ENCODE peak calls at places on chromosome 2, in six cellular contexts. L is ovary, V is GM23338, M is testis, C is DND-41, Q is fibroblast of mammary gland. F is an unnamed sample.

GRCh38 chr2:25362564-25363145 is 20.9 kb upstream of the DNMT3A start:
- DNase-seq in L (peak; percentile 41), V (peak; percentile 44), M (no peak), C (no peak), Q (no peak), F (peak; percentile 82)

GRCh38 chr2:53913721-53914120 is 54.0 kb upstream of the GPR75 start:
- DNase-seq in C (no peak), V (no peak), M (no peak), Q (peak; percentile 68), L (no peak), F (peak; percentile 74)

GRCh38 chr2:196088209-196088608 is 19.6 kb upstream of the DNAH7 start:
- DNase-seq in C (no peak), Q (peak; percentile 59), V (no peak), M (no peak), L (no peak), F (no peak)

GRCh38 chr2:102473020-102473419 is at the start of gene SLC9A4:
- DNase-seq in M (peak; percentile 74), Q (peak; percentile 51), C (peak; percentile 48), V (peak; percentile 81), L (no peak), F (peak; percentile 80)

GRCh38 chr2:23359631-23360567 is 25.1 kb upstream of the KLHL29 start:
- DNase-seq in Q (no peak), M (no peak), L (no peak), C (no peak), V (no peak), F (no peak)

GRCh38 chr2:111662771-111663470 is 221.1 kb downstream of the ANAPC1 start:
- DNase-seq in Q (peak; percentile 43), C (peak; percentile 3), V (no peak), M (no peak), L (no peak), F (peak; percentile 52)

GRCh38 chr2:109171444-109172334 is 42.7 kb downstream of the SH3RF3 start:
- DNase-seq in Q (peak; percentile 94), M (peak; percentile 54), V (no peak), C (no peak), L (peak; percentile 71), F (no peak)

GRCh38 chr2:182148344-182148743 is 162.7 kb downstream of the PPP1R1C start:
- DNase-seq in Q (no peak), C (no peak), V (no peak), M (no peak), L (no peak), F (no peak)

GRCh38 chr2:195805283-195805976 is 148.4 kb downstream of the SLC39A10 start:
- DNase-seq in M (no peak), Q (no peak), L (no peak), C (no peak), V (peak; percentile 54), F (no peak)

GRCh38 chr2:28587526-28588230 is 91.8 kb downstream of the PLB1 start:
- DNase-seq in M (no peak), C (peak; percentile 71), V (no peak), Q (no peak), L (no peak), F (no peak)

GRCh38 chr2:223548194-223548593 is 54.0 kb downstream of the SCG2 start:
- DNase-seq in M (no peak), L (no peak), C (no peak), Q (no peak), V (no peak), F (no peak)

GRCh38 chr2:111905990-111906735 is 7.8 kb downstream of the MERTK start:
- DNase-seq in V (no peak), M (peak; percentile 46), L (no peak), C (no peak), Q (no peak), F (no peak)

GRCh38 chr2:212421571-212422334 is 116.8 kb downstream of the ERBB4 start:
- DNase-seq in Q (peak; percentile 76), M (no peak), V (no peak), L (no peak), C (no peak), F (no peak)

GRCh38 chr2:27489118-27489497 is 435 bp downstream of the IFT172 start:
- DNase-seq in L (peak; percentile 38), V (peak; percentile 20), C (no peak), Q (peak; percentile 35), M (peak; percentile 25), F (peak; percentile 23)

GRCh38 chr2:96305979-96306308 is 598 bp upstream of the SNRNP200 start:
- DNase-seq in Q (no peak), C (no peak), L (no peak), V (peak; percentile 4), M (no peak), F (peak; percentile 16)

GRCh38 chr2:17747684-17748452 is 5.7 kb downstream of the SMC6 start:
- DNase-seq in L (no peak), M (no peak), C (no peak), Q (peak; percentile 53), V (peak; percentile 88), F (no peak)

GRCh38 chr2:154849482-154849881 is 151.0 kb downstream of the KCNJ3 start:
- DNase-seq in M (no peak), V (no peak), L (no peak), C (no peak), Q (no peak), F (no peak)

GRCh38 chr2:240431276-240431662 is 4.2 kb upstream of the GPC1 start:
- DNase-seq in Q (no peak), C (no peak), M (peak; percentile 11), V (no peak), L (no peak), F (no peak)

GRCh38 chr2:208112969-208113368 is 11.4 kb downstream of the CRYGD start:
- DNase-seq in V (peak; percentile 87), Q (no peak), C (no peak), M (no peak), L (no peak), F (no peak)

GRCh38 chr2:86510436-86510933 is 52.8 kb downstream of the CHMP3 start:
- DNase-seq in C (no peak), Q (no peak), L (no peak), V (no peak), M (no peak), F (no peak)

GRCh38 chr2:158539176-158539895 is 82.6 kb downstream of the PKP4 start:
- DNase-seq in V (no peak), C (no peak), Q (peak; percentile 76), M (no peak), L (no peak), F (no peak)

GRCh38 chr2:136008205-136008865 is 22.9 kb upstream of the DARS1 start:
- DNase-seq in C (peak; percentile 37), L (no peak), V (no peak), Q (no peak), M (peak; percentile 38), F (peak; percentile 84)

GRCh38 chr2:231512222-231512621 is 18.0 kb downstream of the NMUR1 start:
- DNase-seq in M (no peak), V (no peak), L (no peak), Q (no peak), C (no peak), F (no peak)

GRCh38 chr2:36973320-36973719 is 7.0 kb upstream of the STRN start:
- DNase-seq in V (no peak), M (no peak), C (no peak), L (no peak), Q (no peak), F (no peak)

GRCh38 chr2:219297766-219298456 is 11.3 kb downstream of the PTPRN start:
- DNase-seq in L (no peak), C (no peak), V (no peak), M (no peak), Q (no peak), F (no peak)

GRCh38 chr2:237773826-237774225 is 24.8 kb upstream of the RBM44 start:
- DNase-seq in M (no peak), Q (no peak), C (no peak), L (no peak), V (no peak), F (no peak)

GRCh38 chr2:237772513-237772912 is 26.1 kb upstream of the RBM44 start:
- DNase-seq in Q (no peak), V (no peak), C (no peak), M (no peak), L (no peak), F (no peak)

GRCh38 chr2:237779521-237779920 is 19.1 kb upstream of the RBM44 start:
- DNase-seq in C (no peak), Q (no peak), M (no peak), L (no peak), V (no peak), F (no peak)

DNA sequence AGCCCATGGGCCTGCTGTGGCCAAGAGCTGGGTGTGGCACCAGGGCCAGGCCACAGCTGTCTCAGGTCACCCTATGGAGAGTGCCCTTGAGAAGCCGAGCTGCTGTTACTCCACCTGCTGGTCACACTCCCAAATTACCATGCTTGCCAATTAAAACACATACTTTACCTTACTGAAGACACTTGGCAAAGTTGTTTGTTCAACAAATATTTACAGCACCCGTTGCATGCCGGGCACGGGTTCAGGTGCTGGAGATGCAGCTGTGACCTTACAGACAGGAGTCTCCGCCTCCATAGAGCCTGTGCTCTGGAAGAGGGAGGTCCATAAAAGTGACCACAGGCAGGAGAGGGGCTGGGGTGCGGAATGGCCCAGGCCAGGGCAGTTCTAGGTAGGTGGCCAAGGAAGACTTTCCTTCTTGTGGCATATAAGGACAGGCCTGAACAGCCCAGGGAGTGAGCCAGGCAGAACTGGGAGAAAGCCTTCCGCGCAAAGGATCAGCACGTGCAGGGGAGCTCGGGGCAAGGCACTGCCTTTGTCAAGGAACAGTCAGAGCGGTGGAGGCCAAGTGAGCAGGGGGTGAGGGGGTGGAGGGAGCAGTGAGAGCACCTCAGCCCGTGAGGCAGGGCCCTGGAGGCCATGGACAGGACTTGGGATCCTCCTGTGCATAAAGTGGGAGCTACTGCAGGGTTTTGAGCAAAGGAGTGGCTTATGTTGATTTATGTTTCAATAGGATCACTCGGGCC is 23.6 kb upstream of the RBM44 start:
- DNase-seq in C (peak; percentile 48), M (peak; percentile 63), Q (peak; percentile 58), L (no peak), V (peak; percentile 83), F (peak; percentile 65)
- TF ChIP-seq CTCF in C (peak; percentile 76), M (peak; percentile 47), Q (peak; percentile 59), L (no peak), V (peak; percentile 73), F (peak; percentile 78)

GRCh38 chr2:13050764-13051163 is 334.0 kb downstream of the TRIB2 start:
- DNase-seq in L (no peak), M (no peak), C (no peak), Q (peak; percentile 6), V (no peak), F (no peak)

GRCh38 chr2:13052547-13052946 is 335.8 kb downstream of the TRIB2 start:
- DNase-seq in Q (no peak), L (no peak), C (no peak), V (no peak), M (no peak), F (no peak)

GRCh38 chr2:13057671-13058070 is 340.9 kb downstream of the TRIB2 start:
- DNase-seq in Q (no peak), M (no peak), C (no peak), L (no peak), V (no peak), F (no peak)

GRCh38 chr2:13056259-13056843 is 339.6 kb downstream of the TRIB2 start:
- DNase-seq in M (peak; percentile 23), Q (peak; percentile 30), V (peak; percentile 47), L (no peak), C (no peak), F (no peak)
- TF ChIP-seq CTCF in M (peak; percentile 74), Q (peak; percentile 59), V (peak; percentile 78), L (no peak), C (peak; percentile 58), F (peak; percentile 45)

GRCh38 chr2:2703127-2703526 is 372.1 kb upstream of the MYT1L start:
- DNase-seq in L (no peak), V (no peak), M (no peak), C (no peak), Q (no peak), F (no peak)
- TF ChIP-seq CTCF in L (no peak), V (no peak), M (no peak), C (no peak), Q (no peak), F (no peak)

GRCh38 chr2:121974919-121975654 is 219.6 kb downstream of the TSN start:
- DNase-seq in M (peak; percentile 50), Q (peak; percentile 79), V (peak; percentile 97), L (peak; percentile 31), C (peak; percentile 46), F (peak; percentile 47)
- TF ChIP-seq CTCF in M (peak; percentile 55), Q (peak; percentile 51), V (peak; percentile 65), L (peak; percentile 34), C (peak; percentile 76), F (peak; percentile 66)

F was measured in activated CD8-positive, alpha-beta T cell treated with anti-CD3 and anti-CD28 coated beads for 36 hours.